ENCODE peak calls at places on chromosomes 2 and 18, in nine cellular contexts. Q is lower lobe of right lung, U is fibroblast of lung, N is K562, R is stomach, A is heart left ventricle, M is Calu3, B is AG04449, V is tibial nerve. D is an unnamed sample.
A peak's percentile ranks its signal among the peaks of the same experiment; 100 is the strongest.

GRCh38 chr2:203451686-203452085 is 83.4 kb downstream of the RAPH1 start:
- DNase-seq in Q (no peak), U (peak; percentile 24), N (no peak), R (no peak), A (no peak), M (no peak), B (no peak), V (no peak), D (no peak)

GRCh38 chr18:45026162-45026561 is 345.5 kb downstream of the SETBP1 start:
- DNase-seq in Q (no peak), U (no peak), N (no peak), R (no peak), A (no peak), M (no peak), B (no peak), V (no peak), D (no peak)

GRCh38 chr18:13353424-13353823 is 134.9 kb downstream of the LDLRAD4 start:
- DNase-seq in Q (no peak), U (no peak), N (no peak), R (no peak), A (no peak), M (no peak), B (no peak), V (no peak), D (no peak)

GRCh38 chr2:190685348-190685747 is 36.5 kb downstream of the NAB1 start:
- DNase-seq in Q (no peak), U (no peak), N (no peak), R (no peak), A (no peak), M (no peak), B (no peak), V (no peak), D (no peak)

GRCh38 chr2:112138143-112139032 is at the start of gene FBLN7:
- DNase-seq in Q (no peak), U (no peak), N (no peak), R (no peak), A (peak; percentile 73), M (peak; percentile 23), B (no peak), V (no peak), D (no peak)

GRCh38 chr2:164314148-164314547 is 307.1 kb downstream of the GRB14 start:
- DNase-seq in Q (no peak), U (peak; percentile 8), N (no peak), R (no peak), A (no peak), M (no peak), B (no peak), V (no peak), D (no peak)

GRCh38 chr2:98769784-98770183 is 38.9 kb upstream of the MGAT4A start:
- DNase-seq in Q (no peak), U (no peak), N (no peak), R (peak; percentile 67), A (no peak), M (peak; percentile 27), B (no peak), V (no peak), D (no peak)

GRCh38 chr2:97761192-97761591 is 47.8 kb downstream of the ZAP70 start:
- DNase-seq in Q (no peak), U (no peak), N (no peak), R (peak; percentile 45), A (no peak), M (no peak), B (no peak), V (no peak), D (no peak)

GRCh38 chr2:200319587-200320337 is 13.3 kb downstream of the SPATS2L start:
- DNase-seq in Q (no peak), U (peak; percentile 81), N (no peak), R (no peak), A (no peak), M (no peak), B (no peak), V (no peak), D (peak; percentile 61)

GRCh38 chr2:72925328-72925943 is 8.1 kb downstream of the EMX1 start:
- DNase-seq in Q (no peak), U (no peak), N (no peak), R (peak; percentile 18), A (no peak), M (no peak), B (no peak), V (no peak), D (no peak)

GRCh38 chr2:200592414-200593075 is 6.7 kb downstream of the AOX1 start:
- DNase-seq in Q (no peak), U (peak; percentile 71), N (no peak), R (no peak), A (no peak), M (no peak), B (no peak), V (no peak), D (no peak)

GRCh38 chr2:239318091-239318725 is 82.6 kb downstream of the HDAC4 start:
- DNase-seq in Q (peak; percentile 18), U (no peak), N (peak; percentile 47), R (peak; percentile 5), A (no peak), M (no peak), B (no peak), V (no peak), D (no peak)

GRCh38 chr18:2890606-2891005 is 43.8 kb downstream of the EMILIN2 start:
- DNase-seq in Q (no peak), U (no peak), N (no peak), R (no peak), A (no peak), M (no peak), B (no peak), V (no peak), D (no peak)

GRCh38 chr2:206556357-206556949 is 85.8 kb upstream of the FAM237A start:
- DNase-seq in Q (no peak), U (peak; percentile 73), N (peak; percentile 12), R (no peak), A (no peak), M (no peak), B (no peak), V (no peak), D (peak; percentile 9)

GRCh38 chr2:98524168-98524567 is 79.5 kb downstream of the INPP4A start:
- DNase-seq in Q (no peak), U (no peak), N (no peak), R (no peak), A (no peak), M (no peak), B (no peak), V (no peak), D (no peak)

GRCh38 chr18:59988098-59988706 is 88.4 kb downstream of the PMAIP1 start:
- DNase-seq in Q (no peak), U (peak; percentile 81), N (peak; percentile 21), R (peak; percentile 50), A (no peak), M (peak; percentile 60), B (peak; percentile 9), V (no peak), D (peak; percentile 53)

DNA sequence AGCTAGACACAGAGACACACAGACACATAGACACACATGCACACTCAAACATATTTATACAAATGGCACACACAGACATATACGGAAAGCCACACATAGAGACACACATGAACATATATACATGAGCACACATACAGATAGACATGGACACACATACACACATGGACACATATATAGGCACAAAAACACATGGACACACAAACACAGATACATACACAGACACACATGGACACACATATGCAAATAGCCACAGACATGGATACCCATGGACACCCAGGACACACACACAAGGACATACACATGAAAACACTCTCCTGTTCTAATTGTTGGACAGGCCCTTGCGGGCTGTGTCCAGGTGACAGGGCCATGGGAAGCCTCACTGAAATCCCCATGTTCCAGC is 160.1 kb downstream of the IRS1 start:
- DNase-seq in Q (no peak), U (no peak), N (no peak), R (no peak), A (no peak), M (no peak), B (no peak), V (no peak), D (no peak)
- TF ChIP-seq CTCF in Q (no peak), U (no peak), N (no peak), R (no peak), A (no peak), M (no peak), B (no peak), V (no peak), D (no peak)

GRCh38 chr2:23988371-23988770 is 21.5 kb upstream of the MFSD2B start:
- DNase-seq in Q (no peak), U (peak; percentile 13), N (no peak), R (no peak), A (no peak), M (no peak), B (no peak), V (no peak), D (peak; percentile 21)
- TF ChIP-seq CTCF in Q (peak; percentile 27), U (no peak), N (peak; percentile 34), R (no peak), A (no peak), M (peak; percentile 15), B (no peak), V (no peak), D (peak; percentile 63)

GRCh38 chr2:118371500-118371899 is 283.2 kb downstream of the INSIG2 start:
- DNase-seq in Q (no peak), U (peak; percentile 38), N (peak; percentile 46), R (no peak), A (no peak), M (peak; percentile 57), B (no peak), V (no peak), D (peak; percentile 15)
- TF ChIP-seq CTCF in Q (peak; percentile 35), U (peak; percentile 65), N (peak; percentile 73), R (no peak), A (peak; percentile 18), M (peak; percentile 64), B (peak; percentile 89), V (peak; percentile 22), D (peak; percentile 60)

GRCh38 chr18:74473976-74474375 is 16.9 kb upstream of the DIPK1C start:
- DNase-seq in Q (no peak), U (no peak), N (no peak), R (no peak), A (no peak), M (no peak), B (no peak), V (no peak), D (no peak)

GRCh38 chr18:74477771-74478170 is 18.4 kb upstream of the CNDP2 start:
- DNase-seq in Q (no peak), U (no peak), N (no peak), R (no peak), A (no peak), M (no peak), B (no peak), V (no peak), D (no peak)

GRCh38 chr18:74478876-74479275 is 17.3 kb upstream of the CNDP2 start:
- DNase-seq in Q (no peak), U (no peak), N (no peak), R (no peak), A (no peak), M (no peak), B (no peak), V (no peak), D (no peak)

GRCh38 chr18:74478316-74478715 is 17.8 kb upstream of the CNDP2 start:
- DNase-seq in Q (no peak), U (no peak), N (no peak), R (no peak), A (no peak), M (no peak), B (no peak), V (no peak), D (no peak)

DNA sequence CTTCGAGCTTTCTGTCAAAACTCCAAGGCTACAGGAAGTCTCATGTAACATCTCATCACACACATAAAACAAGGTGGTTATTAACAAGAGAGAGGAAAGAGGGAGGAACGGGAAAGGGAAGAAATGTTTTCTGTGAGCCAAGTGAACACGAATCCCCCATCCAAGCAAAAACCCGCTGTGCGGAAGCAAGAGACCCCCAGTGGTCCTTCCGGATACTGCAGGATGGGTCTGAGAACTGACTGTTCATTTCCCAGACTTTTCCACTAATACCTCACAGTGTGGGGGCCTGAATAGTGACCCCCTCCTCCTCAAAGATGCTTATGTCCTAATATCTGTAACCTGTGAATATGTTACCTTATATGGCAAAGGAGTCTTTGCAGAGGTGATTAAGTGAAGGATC is 19.0 kb upstream of the DIPK1C start:
- DNase-seq in Q (no peak), U (peak; percentile 13), N (peak; percentile 52), R (no peak), A (no peak), M (no peak), B (no peak), V (no peak), D (no peak)
- TF ChIP-seq CTCF in Q (peak; percentile 41), U (peak; percentile 84), N (peak; percentile 64), R (peak; percentile 18), A (peak; percentile 70), M (peak; percentile 42), B (peak; percentile 66), V (peak; percentile 57), D (peak; percentile 76)

D was measured in HFFc6.